ENCODE peak calls at places on chromosomes 12 and 14, in eight cellular contexts. E is PC-3, K is hepatocyte, L is heart right ventricle, V is heart left ventricle, C is colonic mucosa, Y is IMR-90, X is uterus. R is an unnamed sample.

GRCh38 chr14:61076531-61076930 is 95.5 kb downstream of the SLC38A6 start:
- DNase-seq in E (no peak), K (no peak), L (no peak), V (no peak), C (no peak), Y (peak; percentile 38), X (no peak), R (no peak)

GRCh38 chr14:77541905-77542304 is 43.3 kb upstream of the ISM2 start:
- DNase-seq in E (no peak), K (no peak), L (no peak), V (no peak), C (no peak), Y (no peak), X (no peak), R (no peak)

GRCh38 chr14:68713782-68714181 is 79.1 kb downstream of the ZFP36L1 start:
- DNase-seq in E (no peak), K (no peak), L (no peak), V (no peak), C (no peak), Y (no peak), X (no peak), R (no peak)

GRCh38 chr12:8823565-8824300 is 1.3 kb downstream of the A2ML1 start:
- DNase-seq in E (no peak), K (peak; percentile 39), L (no peak), V (peak; percentile 26), C (no peak), Y (peak; percentile 12), X (peak; percentile 34), R (peak; percentile 33)

GRCh38 chr14:56686416-56686815 is 106.8 kb downstream of the TMEM260 start:
- DNase-seq in E (peak; percentile 33), K (no peak), L (peak; percentile 40), V (peak; percentile 22), C (no peak), Y (no peak), X (no peak), R (no peak)

GRCh38 chr12:76586764-76587395 is 27.3 kb upstream of the OSBPL8 start:
- DNase-seq in E (peak; percentile 60), K (peak; percentile 19), L (no peak), V (no peak), C (peak; percentile 32), Y (peak; percentile 67), X (no peak), R (no peak)

GRCh38 chr12:25833657-25834056 is 124.8 kb upstream of the RASSF8 start:
- DNase-seq in E (peak; percentile 44), K (no peak), L (no peak), V (no peak), C (no peak), Y (peak; percentile 68), X (no peak), R (no peak)

GRCh38 chr12:113403435-113404415 is at the start of gene SDS:
- DNase-seq in E (peak; percentile 28), K (peak; percentile 61), L (peak; percentile 65), V (peak; percentile 68), C (peak; percentile 28), Y (peak; percentile 24), X (no peak), R (peak; percentile 43)

GRCh38 chr12:113332688-113333087 is 2.2 kb downstream of the SLC8B1 start:
- DNase-seq in E (no peak), K (no peak), L (no peak), V (no peak), C (no peak), Y (no peak), X (no peak), R (no peak)

GRCh38 chr12:64066052-64066451 is 156.0 kb downstream of the KICS2 start:
- DNase-seq in E (no peak), K (no peak), L (no peak), V (no peak), C (no peak), Y (peak; percentile 75), X (no peak), R (no peak)

GRCh38 chr14:69081271-69081670 is 71.6 kb downstream of the DCAF5 start:
- DNase-seq in E (no peak), K (peak; percentile 10), L (no peak), V (no peak), C (no peak), Y (no peak), X (no peak), R (no peak)

GRCh38 chr12:111757361-111758119 is 9.2 kb upstream of the ALDH2 start:
- DNase-seq in E (no peak), K (no peak), L (peak; percentile 62), V (peak; percentile 56), C (no peak), Y (peak; percentile 65), X (no peak), R (peak; percentile 49)

GRCh38 chr14:93285048-93285447 is 47.8 kb downstream of the BTBD7 start:
- DNase-seq in E (no peak), K (no peak), L (no peak), V (no peak), C (no peak), Y (peak; percentile 31), X (no peak), R (no peak)

GRCh38 chr12:3165311-3165931 is 88.2 kb downstream of the TSPAN9 start:
- DNase-seq in E (no peak), K (no peak), L (no peak), V (no peak), C (no peak), Y (no peak), X (no peak), R (no peak)

GRCh38 chr12:3161861-3162260 is 84.7 kb downstream of the TSPAN9 start:
- DNase-seq in E (no peak), K (no peak), L (no peak), V (no peak), C (no peak), Y (no peak), X (no peak), R (no peak)

GRCh38 chr12:3167636-3168035 is 90.5 kb downstream of the TSPAN9 start:
- DNase-seq in E (no peak), K (no peak), L (no peak), V (no peak), C (no peak), Y (no peak), X (no peak), R (no peak)

GRCh38 chr12:3168223-3168770 is 91.1 kb downstream of the TSPAN9 start:
- DNase-seq in E (no peak), K (no peak), L (no peak), V (no peak), C (no peak), Y (no peak), X (no peak), R (no peak)

GRCh38 chr12:3164454-3165310 is 87.5 kb downstream of the TSPAN9 start:
- DNase-seq in E (no peak), K (peak; percentile 67), L (no peak), V (no peak), C (no peak), Y (peak; percentile 43), X (no peak), R (no peak)
- H3K27me3 ChIP-seq in E (no peaks in the 10 kb centered on the region), K (no peaks in the 10 kb centered on the region), L (no peaks in the 10 kb centered on the region), V (no peaks in the 10 kb centered on the region), C (no peaks in the 10 kb centered on the region), Y (no peaks in the 10 kb centered on the region), X (no peaks in the 10 kb centered on the region), R (no peaks in the 10 kb centered on the region)

GRCh38 chr14:104134061-104134965 is 4.1 kb upstream of the KIF26A start:
- DNase-seq in E (no peak), K (no peak), L (peak; percentile 9), V (no peak), C (no peak), Y (no peak), X (no peak), R (no peak)

GRCh38 chr14:104137297-104138097 is 890 bp upstream of the KIF26A start:
- DNase-seq in E (peak; percentile 56), K (peak; percentile 85), L (peak; percentile 80), V (peak; percentile 78), C (peak; percentile 74), Y (peak; percentile 4), X (peak; percentile 40), R (no peak)

GRCh38 chr14:104135121-104135903 is 3.1 kb upstream of the KIF26A start:
- DNase-seq in E (peak; percentile 29), K (peak; percentile 65), L (peak; percentile 17), V (no peak), C (no peak), Y (no peak), X (no peak), R (no peak)

GRCh38 chr14:104136472-104137296 is 1.7 kb upstream of the KIF26A start:
- DNase-seq in E (no peak), K (no peak), L (peak; percentile 16), V (no peak), C (no peak), Y (no peak), X (no peak), R (no peak)

DNA sequence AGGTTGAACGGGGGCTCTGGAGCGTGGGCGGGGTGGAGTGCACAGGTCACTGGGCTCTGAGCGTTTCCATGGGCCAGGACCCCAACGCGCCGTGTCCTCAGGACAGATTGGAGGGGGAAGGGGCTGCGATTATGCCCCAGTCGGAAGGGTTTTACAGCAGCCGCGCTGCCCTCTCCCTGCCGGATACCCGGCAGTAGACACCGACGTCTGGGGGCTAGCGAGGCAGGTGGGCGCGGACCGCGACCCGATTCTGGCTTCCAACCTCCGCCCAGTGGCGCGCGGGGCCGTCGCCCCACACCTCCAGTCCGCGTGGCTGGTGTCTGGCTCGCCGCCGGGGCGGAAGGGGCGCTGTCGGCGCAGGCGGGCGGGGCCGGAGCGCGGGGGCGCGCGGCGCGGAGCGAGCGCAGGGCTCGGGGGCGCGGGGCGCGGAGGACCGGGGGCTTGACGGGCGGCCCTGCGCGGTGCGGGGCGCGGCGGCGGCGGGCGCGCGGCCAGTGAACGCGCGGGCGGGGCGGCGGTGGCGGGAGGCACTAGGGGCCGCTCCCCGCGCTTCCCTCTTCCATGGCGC is 2.4 kb upstream of the KIF26A start:
- DNase-seq in E (no peak), K (no peak), L (peak; percentile 28), V (peak; percentile 20), C (no peak), Y (no peak), X (no peak), R (no peak)
- TF ChIP-seq CTCF in E (no peak), K (no peak), L (no peak), V (no peak), C (no peak), Y (no peak), X (no peak), R (no peak)

GRCh38 chr12:31874961-31875608 is 84.1 kb upstream of the RESF1 start:
- DNase-seq in E (peak; percentile 48), K (no peak), L (peak; percentile 41), V (peak; percentile 70), C (peak; percentile 25), Y (peak; percentile 83), X (no peak), R (no peak)
- H3K4me1 ChIP-seq in E (no peaks in the 10 kb centered on the region), K (peaks cover 10% of the 10 kb centered on the region), L (peaks cover 16% of the 10 kb centered on the region), V (no peaks in the 10 kb centered on the region), C (no peaks in the 10 kb centered on the region), Y (no peaks in the 10 kb centered on the region), X (no peaks in the 10 kb centered on the region), R (peaks cover 2% of the 10 kb centered on the region)

DNA sequence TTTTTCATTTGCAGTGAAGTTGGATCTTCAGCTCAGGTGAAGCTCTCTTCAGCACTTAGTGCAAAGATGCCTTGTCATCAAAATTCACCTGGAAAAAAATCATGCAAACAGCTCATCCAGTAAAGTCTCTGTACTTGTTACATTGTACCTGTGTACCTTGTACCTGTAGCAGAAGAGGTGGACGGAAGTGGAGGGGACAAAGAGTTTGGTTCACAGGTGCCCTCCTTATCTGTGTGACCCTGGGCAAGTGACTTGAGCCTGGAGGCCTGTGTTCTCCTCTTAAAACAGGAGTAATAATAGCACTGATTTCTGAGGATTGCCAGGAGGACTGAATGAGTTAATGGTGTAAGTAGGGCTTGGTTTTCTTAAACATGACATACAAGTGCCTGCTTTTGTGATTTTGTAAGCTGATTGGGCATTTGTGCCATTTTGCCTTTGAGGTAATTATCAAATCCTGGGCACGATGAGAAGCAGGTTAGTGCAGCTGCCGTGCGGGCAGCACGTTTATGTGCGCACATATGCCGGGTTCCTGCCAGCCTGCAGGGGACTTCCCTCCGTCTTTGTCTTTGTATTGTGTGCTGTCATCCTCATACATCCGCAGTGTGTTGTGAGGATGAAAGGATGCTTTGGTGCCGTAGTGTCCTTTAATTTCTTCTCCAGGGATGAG is 54.2 kb downstream of the ADGRD1 start:
- DNase-seq in E (no peak), K (peak; percentile 35), L (no peak), V (no peak), C (no peak), Y (no peak), X (no peak), R (no peak)
- H3K27me3 ChIP-seq in E (peaks cover 90% of the 10 kb centered on the region), K (no peaks in the 10 kb centered on the region), L (no peaks in the 10 kb centered on the region), V (no peaks in the 10 kb centered on the region), C (no peaks in the 10 kb centered on the region), Y (no peaks in the 10 kb centered on the region), X (no peaks in the 10 kb centered on the region), R (no peaks in the 10 kb centered on the region)

R was measured in lung.